ENCODE peak calls at places on chromosomes 6 and 20, in five cellular contexts. One of them, this sample, is unnamed.
A peak's percentile ranks its signal among the peaks of the same experiment; 100 is the strongest.

GRCh38 chr6:163496205-163496604 is 81.7 kb downstream of the QKI start:
- DNase-seq in ascending aorta: no peak
- DNase-seq in left ventricle myocardium inferior: no peak
- DNase-seq in CD8-positive, alpha-beta T cell: no peak
- DNase-seq in OCI-LY7: no peak
- DNase-seq in this sample: no peak

GRCh38 chr20:51910202-51911050 is 108.1 kb upstream of the SALL4 start:
- DNase-seq in ascending aorta: no peak
- DNase-seq in left ventricle myocardium inferior: no peak
- DNase-seq in CD8-positive, alpha-beta T cell: no peak
- DNase-seq in OCI-LY7: no peak
- DNase-seq in this sample: no peak

GRCh38 chr6:112651239-112651638 is 304.1 kb downstream of the RFPL4B start:
- DNase-seq in ascending aorta: no peak
- DNase-seq in left ventricle myocardium inferior: no peak
- DNase-seq in CD8-positive, alpha-beta T cell: no peak
- DNase-seq in OCI-LY7: no peak
- DNase-seq in this sample: no peak

GRCh38 chr6:15066433-15067337 is 179.2 kb upstream of the JARID2 start:
- DNase-seq in ascending aorta: peak; percentile 53
- DNase-seq in left ventricle myocardium inferior: peak; percentile 26
- DNase-seq in CD8-positive, alpha-beta T cell: no peak
- DNase-seq in OCI-LY7: no peak
- DNase-seq in this sample: no peak

GRCh38 chr20:51029963-51030930 is 7.3 kb upstream of the KCNG1 start:
- DNase-seq in ascending aorta: no peak
- DNase-seq in left ventricle myocardium inferior: peak; percentile 20
- DNase-seq in CD8-positive, alpha-beta T cell: no peak
- DNase-seq in OCI-LY7: no peak
- DNase-seq in this sample: no peak

GRCh38 chr6:76351275-76351674 is 278.8 kb upstream of the IMPG1 start:
- DNase-seq in ascending aorta: no peak
- DNase-seq in left ventricle myocardium inferior: no peak
- DNase-seq in CD8-positive, alpha-beta T cell: no peak
- DNase-seq in OCI-LY7: no peak
- DNase-seq in this sample: no peak

GRCh38 chr20:59015812-59016711 is 3.2 kb upstream of the TUBB1 start:
- DNase-seq in ascending aorta: no peak
- DNase-seq in left ventricle myocardium inferior: no peak
- DNase-seq in CD8-positive, alpha-beta T cell: no peak
- DNase-seq in OCI-LY7: no peak
- DNase-seq in this sample: no peak

GRCh38 chr6:5072440-5072839 is 12.7 kb upstream of the PPP1R3G start:
- DNase-seq in ascending aorta: no peak
- DNase-seq in left ventricle myocardium inferior: no peak
- DNase-seq in CD8-positive, alpha-beta T cell: no peak
- DNase-seq in OCI-LY7: no peak
- DNase-seq in this sample: no peak

GRCh38 chr6:115668781-115669180 is 391.9 kb downstream of the FRK start:
- DNase-seq in ascending aorta: no peak
- DNase-seq in left ventricle myocardium inferior: no peak
- DNase-seq in CD8-positive, alpha-beta T cell: no peak
- DNase-seq in OCI-LY7: no peak
- DNase-seq in this sample: no peak

GRCh38 chr6:89347825-89348224 is 4.7 kb downstream of the UBE2J1 start:
- DNase-seq in ascending aorta: no peak
- DNase-seq in left ventricle myocardium inferior: peak; percentile 22
- DNase-seq in CD8-positive, alpha-beta T cell: no peak
- DNase-seq in OCI-LY7: no peak
- DNase-seq in this sample: no peak

GRCh38 chr6:18488526-18489270 is 101.5 kb downstream of the RNF144B start:
- DNase-seq in ascending aorta: no peak
- DNase-seq in left ventricle myocardium inferior: no peak
- DNase-seq in CD8-positive, alpha-beta T cell: no peak
- DNase-seq in OCI-LY7: no peak
- DNase-seq in this sample: no peak

GRCh38 chr6:84458271-84458670 is 230.8 kb upstream of the CEP162 start:
- DNase-seq in ascending aorta: no peak
- DNase-seq in left ventricle myocardium inferior: no peak
- DNase-seq in CD8-positive, alpha-beta T cell: no peak
- DNase-seq in OCI-LY7: no peak
- DNase-seq in this sample: no peak

GRCh38 chr20:760751-761417 is 7.4 kb downstream of the SLC52A3 start:
- DNase-seq in ascending aorta: no peak
- DNase-seq in left ventricle myocardium inferior: no peak
- DNase-seq in CD8-positive, alpha-beta T cell: no peak
- DNase-seq in OCI-LY7: peak; percentile 48
- DNase-seq in this sample: no peak

GRCh38 chr6:133368664-133369063 is 127.5 kb downstream of the EYA4 start:
- DNase-seq in ascending aorta: no peak
- DNase-seq in left ventricle myocardium inferior: no peak
- DNase-seq in CD8-positive, alpha-beta T cell: no peak
- DNase-seq in OCI-LY7: no peak
- DNase-seq in this sample: no peak

GRCh38 chr6:157032923-157033322 is 255.7 kb downstream of the ARID1B start:
- DNase-seq in ascending aorta: no peak
- DNase-seq in left ventricle myocardium inferior: no peak
- DNase-seq in CD8-positive, alpha-beta T cell: no peak
- DNase-seq in OCI-LY7: no peak
- DNase-seq in this sample: no peak

GRCh38 chr6:49269190-49269589 is 193.9 kb downstream of the MMUT start:
- DNase-seq in ascending aorta: no peak
- DNase-seq in left ventricle myocardium inferior: no peak
- DNase-seq in CD8-positive, alpha-beta T cell: no peak
- DNase-seq in OCI-LY7: no peak
- DNase-seq in this sample: no peak

GRCh38 chr6:41548098-41548840 is 2.1 kb downstream of the FOXP4 start:
- DNase-seq in ascending aorta: no peak
- DNase-seq in left ventricle myocardium inferior: no peak
- DNase-seq in CD8-positive, alpha-beta T cell: no peak
- DNase-seq in OCI-LY7: no peak
- DNase-seq in this sample: peak; percentile 38

GRCh38 chr6:15770347-15771143 is 107.7 kb upstream of the DTNBP1 start:
- DNase-seq in ascending aorta: no peak
- DNase-seq in left ventricle myocardium inferior: no peak
- DNase-seq in CD8-positive, alpha-beta T cell: no peak
- DNase-seq in OCI-LY7: peak; percentile 2
- DNase-seq in this sample: no peak

GRCh38 chr20:57959589-57959988 is 249.8 kb upstream of the PMEPA1 start:
- DNase-seq in ascending aorta: no peak
- DNase-seq in left ventricle myocardium inferior: no peak
- DNase-seq in CD8-positive, alpha-beta T cell: no peak
- DNase-seq in OCI-LY7: no peak
- DNase-seq in this sample: no peak

GRCh38 chr6:116287668-116288282 is 8.0 kb upstream of the TSPYL1 start:
- DNase-seq in ascending aorta: no peak
- DNase-seq in left ventricle myocardium inferior: no peak
- DNase-seq in CD8-positive, alpha-beta T cell: no peak
- DNase-seq in OCI-LY7: peak; percentile 65
- DNase-seq in this sample: peak; percentile 53

GRCh38 chr20:32596681-32597252 is 11.6 kb upstream of the NOL4L start:
- DNase-seq in ascending aorta: no peak
- DNase-seq in left ventricle myocardium inferior: no peak
- DNase-seq in CD8-positive, alpha-beta T cell: no peak
- DNase-seq in OCI-LY7: no peak
- DNase-seq in this sample: no peak

GRCh38 chr6:27297857-27298730 is 14.0 kb downstream of the POM121L2 start:
- DNase-seq in ascending aorta: no peak
- DNase-seq in left ventricle myocardium inferior: no peak
- DNase-seq in CD8-positive, alpha-beta T cell: no peak
- DNase-seq in OCI-LY7: no peak
- DNase-seq in this sample: no peak

GRCh38 chr6:105596284-105596755 is 193.4 kb upstream of the PREP start:
- DNase-seq in ascending aorta: no peak
- DNase-seq in left ventricle myocardium inferior: no peak
- DNase-seq in CD8-positive, alpha-beta T cell: no peak
- DNase-seq in OCI-LY7: no peak
- DNase-seq in this sample: no peak

GRCh38 chr6:39365281-39366074 is 43.0 kb upstream of the KCNK16 start:
- DNase-seq in ascending aorta: no peak
- DNase-seq in left ventricle myocardium inferior: no peak
- DNase-seq in CD8-positive, alpha-beta T cell: no peak
- DNase-seq in OCI-LY7: no peak
- DNase-seq in this sample: no peak

GRCh38 chr20:24862606-24863005 is 86.5 kb upstream of the CST7 start:
- DNase-seq in ascending aorta: no peak
- DNase-seq in left ventricle myocardium inferior: no peak
- DNase-seq in CD8-positive, alpha-beta T cell: no peak
- DNase-seq in OCI-LY7: no peak
- DNase-seq in this sample: no peak

GRCh38 chr6:32192608-32193039 is at the start of gene GPSM3:
- DNase-seq in ascending aorta: no peak
- DNase-seq in left ventricle myocardium inferior: peak; percentile 73
- DNase-seq in CD8-positive, alpha-beta T cell: no peak
- DNase-seq in OCI-LY7: peak; percentile 71
- DNase-seq in this sample: peak; percentile 52

GRCh38 chr6:131651782-131652181 is 14.7 kb downstream of the ENPP3 start:
- DNase-seq in ascending aorta: no peak
- DNase-seq in left ventricle myocardium inferior: no peak
- DNase-seq in CD8-positive, alpha-beta T cell: no peak
- DNase-seq in OCI-LY7: no peak
- DNase-seq in this sample: no peak

GRCh38 chr6:165096868-165097267 is 212.5 kb downstream of the C6orf118 start:
- DNase-seq in ascending aorta: no peak
- DNase-seq in left ventricle myocardium inferior: no peak
- DNase-seq in CD8-positive, alpha-beta T cell: no peak
- DNase-seq in OCI-LY7: no peak
- DNase-seq in this sample: no peak
- H3K4me1 ChIP-seq in ascending aorta: no peaks in the 10 kb centered on the region
- H3K4me1 ChIP-seq in left ventricle myocardium inferior: no peaks in the 10 kb centered on the region
- H3K4me1 ChIP-seq in CD8-positive, alpha-beta T cell: no peaks in the 10 kb centered on the region
- H3K4me1 ChIP-seq in OCI-LY7: no peaks in the 10 kb centered on the region
- H3K4me1 ChIP-seq in this sample: no peaks in the 10 kb centered on the region

GRCh38 chr20:63891061-63892002 is 3.6 kb upstream of the DNAJC5 start:
- DNase-seq in ascending aorta: no peak
- DNase-seq in left ventricle myocardium inferior: no peak
- DNase-seq in CD8-positive, alpha-beta T cell: no peak
- DNase-seq in OCI-LY7: no peak
- DNase-seq in this sample: peak; percentile 98
- H3K27ac ChIP-seq in ascending aorta: no peak overlapping the region
- H3K27ac ChIP-seq in left ventricle myocardium inferior: no peak overlapping the region
- H3K27ac ChIP-seq in CD8-positive, alpha-beta T cell: no peak overlapping the region
- H3K27ac ChIP-seq in OCI-LY7: no peak overlapping the region
- H3K27ac ChIP-seq in this sample: peak overlapping the region; percentile 94

GRCh38 chr6:139270249-139270648 is 21.5 kb downstream of the TXLNB start:
- DNase-seq in ascending aorta: no peak
- DNase-seq in left ventricle myocardium inferior: no peak
- DNase-seq in CD8-positive, alpha-beta T cell: no peak
- DNase-seq in OCI-LY7: peak; percentile 49
- DNase-seq in this sample: no peak

GRCh38 chr6:139265512-139266190 is 26.1 kb downstream of the TXLNB start:
- DNase-seq in ascending aorta: no peak
- DNase-seq in left ventricle myocardium inferior: no peak
- DNase-seq in CD8-positive, alpha-beta T cell: no peak
- DNase-seq in OCI-LY7: peak; percentile 44
- DNase-seq in this sample: no peak

DNA sequence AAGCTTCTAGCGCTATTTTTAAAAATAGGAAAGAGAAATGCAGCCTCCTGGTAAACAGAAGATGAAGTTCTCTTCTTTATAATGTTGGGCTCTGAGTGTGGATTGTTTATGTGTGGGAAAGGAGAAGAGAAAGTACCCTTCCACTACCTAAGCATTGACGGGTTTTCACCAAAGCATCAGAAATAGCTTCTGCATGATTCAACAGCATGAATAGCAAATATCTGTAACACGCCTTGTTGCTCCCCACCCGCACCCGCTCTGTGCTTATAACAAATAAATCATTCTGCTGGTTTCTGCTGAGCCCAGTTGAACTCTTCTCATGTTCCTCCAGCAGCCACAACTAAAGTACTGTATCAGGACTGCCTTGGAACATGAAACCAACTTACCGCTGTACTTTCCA is 20.7 kb downstream of the TXLNB start:
- DNase-seq in ascending aorta: no peak
- DNase-seq in left ventricle myocardium inferior: no peak
- DNase-seq in CD8-positive, alpha-beta T cell: no peak
- DNase-seq in OCI-LY7: peak; percentile 80
- DNase-seq in this sample: no peak
- H3K4me1 ChIP-seq in ascending aorta: peaks cover 3% of the 10 kb centered on the region
- H3K4me1 ChIP-seq in left ventricle myocardium inferior: peaks cover under 1% of the 10 kb centered on the region
- H3K4me1 ChIP-seq in CD8-positive, alpha-beta T cell: no peaks in the 10 kb centered on the region
- H3K4me1 ChIP-seq in OCI-LY7: peaks cover 89% of the 10 kb centered on the region
- H3K4me1 ChIP-seq in this sample: no peaks in the 10 kb centered on the region

DNA sequence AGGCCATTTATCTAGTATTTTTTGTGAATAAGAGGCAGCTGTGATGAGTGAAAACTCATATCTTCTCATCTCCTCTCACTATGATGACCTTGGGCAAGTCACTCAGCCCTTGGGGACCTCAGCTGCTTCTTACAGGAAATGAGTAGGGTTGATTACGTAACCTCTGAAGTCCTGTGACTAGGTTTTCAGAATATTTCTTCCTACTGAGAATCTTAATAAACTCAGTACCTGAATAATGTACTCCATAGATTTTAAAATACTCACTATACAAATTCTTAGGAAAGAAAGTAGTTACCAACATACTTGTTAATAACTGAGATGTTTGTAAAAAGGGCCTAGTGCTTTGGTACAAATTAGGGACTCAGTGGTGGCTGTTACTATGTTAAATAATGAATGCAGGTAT is 60.8 kb downstream of the RPRD1B start:
- DNase-seq in ascending aorta: no peak
- DNase-seq in left ventricle myocardium inferior: peak; percentile 53
- DNase-seq in CD8-positive, alpha-beta T cell: no peak
- DNase-seq in OCI-LY7: peak; percentile 76
- DNase-seq in this sample: peak; percentile 57
- H3K27ac ChIP-seq in ascending aorta: peak overlapping the region; percentile 58
- H3K27ac ChIP-seq in left ventricle myocardium inferior: peak overlapping the region; percentile 86
- H3K27ac ChIP-seq in CD8-positive, alpha-beta T cell: no peak overlapping the region
- H3K27ac ChIP-seq in OCI-LY7: peak overlapping the region; percentile 5
- H3K27ac ChIP-seq in this sample: peak overlapping the region; percentile 46

DNA sequence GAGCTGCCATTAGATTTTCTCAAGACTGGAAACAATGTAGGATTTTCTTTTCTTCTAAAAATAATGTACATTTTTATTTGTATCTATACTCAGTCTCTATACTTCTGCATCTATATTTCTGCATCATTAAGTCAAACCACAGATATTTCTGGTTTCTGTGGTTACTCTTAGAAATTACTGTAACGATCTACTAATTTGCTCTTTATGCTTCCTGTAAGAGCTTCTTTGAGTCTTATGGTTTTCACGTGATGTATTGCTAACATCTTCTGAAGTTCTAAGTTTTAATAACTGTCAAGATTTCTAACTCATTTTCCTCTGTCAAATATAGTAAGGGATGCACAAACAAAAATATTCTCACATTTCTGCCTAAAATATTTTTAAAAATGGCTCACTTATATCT is 1144.5 kb downstream of the HACE1 start:
- DNase-seq in ascending aorta: no peak
- DNase-seq in left ventricle myocardium inferior: no peak
- DNase-seq in CD8-positive, alpha-beta T cell: no peak
- DNase-seq in OCI-LY7: no peak
- DNase-seq in this sample: no peak
- H3K4me1 ChIP-seq in ascending aorta: no peaks in the 10 kb centered on the region
- H3K4me1 ChIP-seq in left ventricle myocardium inferior: no peaks in the 10 kb centered on the region
- H3K4me1 ChIP-seq in CD8-positive, alpha-beta T cell: no peaks in the 10 kb centered on the region
- H3K4me1 ChIP-seq in OCI-LY7: no peaks in the 10 kb centered on the region
- H3K4me1 ChIP-seq in this sample: no peaks in the 10 kb centered on the region

This sample was measured in small intestine.